ENCODE peak calls at places on chromosomes 13 and 19, in nine cellular contexts. One of them, this sample, is unnamed.

GRCh38 chr13:37899753-37900152 is 30.2 kb upstream of the TRPC4 start:
- DNase-seq in AG10803: no peak
- DNase-seq in foreskin fibroblast: no peak
- DNase-seq in GM12865: no peak
- DNase-seq in HepG2: peak
- DNase-seq in choroid plexus epithelial cell: no peak
- DNase-seq in heart left ventricle: no peak
- DNase-seq in dorsolateral prefrontal cortex: no peak
- DNase-seq in body of pancreas: peak
- DNase-seq in this sample: no peak

GRCh38 chr13:50370303-50370950 is 355.2 kb downstream of the KCNRG start:
- DNase-seq in AG10803: no peak
- DNase-seq in heart left ventricle: no peak
- DNase-seq in dorsolateral prefrontal cortex: no peak
- DNase-seq in body of pancreas: peak
- DNase-seq in GM12865: peak
- DNase-seq in foreskin fibroblast: no peak
- DNase-seq in choroid plexus epithelial cell: no peak
- DNase-seq in HepG2: no peak
- DNase-seq in this sample: no peak

GRCh38 chr13:30364133-30364532 is 56.8 kb upstream of the KATNAL1 start:
- DNase-seq in body of pancreas: no peak
- DNase-seq in choroid plexus epithelial cell: no peak
- DNase-seq in AG10803: no peak
- DNase-seq in HepG2: no peak
- DNase-seq in heart left ventricle: no peak
- DNase-seq in GM12865: no peak
- DNase-seq in foreskin fibroblast: peak
- DNase-seq in dorsolateral prefrontal cortex: no peak
- DNase-seq in this sample: no peak

GRCh38 chr13:113836917-113837553 is 26.8 kb downstream of the GAS6 start:
- DNase-seq in heart left ventricle: peak
- DNase-seq in GM12865: peak
- DNase-seq in body of pancreas: peak
- DNase-seq in HepG2: no peak
- DNase-seq in dorsolateral prefrontal cortex: no peak
- DNase-seq in foreskin fibroblast: peak
- DNase-seq in choroid plexus epithelial cell: peak
- DNase-seq in AG10803: peak
- DNase-seq in this sample: peak

GRCh38 chr13:98405107-98405571 is 171.8 kb downstream of the STK24 start:
- DNase-seq in AG10803: peak
- DNase-seq in heart left ventricle: no peak
- DNase-seq in dorsolateral prefrontal cortex: peak
- DNase-seq in choroid plexus epithelial cell: peak
- DNase-seq in GM12865: no peak
- DNase-seq in body of pancreas: peak
- DNase-seq in foreskin fibroblast: peak
- DNase-seq in HepG2: no peak
- DNase-seq in this sample: no peak

GRCh38 chr13:41613984-41614581 is 156.7 kb downstream of the RGCC start:
- DNase-seq in body of pancreas: peak
- DNase-seq in dorsolateral prefrontal cortex: no peak
- DNase-seq in HepG2: peak
- DNase-seq in heart left ventricle: peak
- DNase-seq in AG10803: peak
- DNase-seq in GM12865: no peak
- DNase-seq in choroid plexus epithelial cell: peak
- DNase-seq in foreskin fibroblast: peak
- DNase-seq in this sample: peak

GRCh38 chr13:31195616-31196015 is 4.2 kb upstream of the B3GLCT start:
- DNase-seq in dorsolateral prefrontal cortex: no peak
- DNase-seq in GM12865: no peak
- DNase-seq in body of pancreas: no peak
- DNase-seq in HepG2: no peak
- DNase-seq in foreskin fibroblast: no peak
- DNase-seq in heart left ventricle: no peak
- DNase-seq in choroid plexus epithelial cell: no peak
- DNase-seq in AG10803: no peak
- DNase-seq in this sample: no peak

GRCh38 chr19:52524086-52524485 is 3.4 kb upstream of the ZNF808 start:
- DNase-seq in choroid plexus epithelial cell: no peak
- DNase-seq in heart left ventricle: no peak
- DNase-seq in HepG2: no peak
- DNase-seq in AG10803: no peak
- DNase-seq in dorsolateral prefrontal cortex: no peak
- DNase-seq in foreskin fibroblast: no peak
- DNase-seq in body of pancreas: no peak
- DNase-seq in GM12865: no peak
- DNase-seq in this sample: no peak

GRCh38 chr13:32107474-32107873 is 75.9 kb downstream of the FRY start:
- DNase-seq in choroid plexus epithelial cell: no peak
- DNase-seq in foreskin fibroblast: no peak
- DNase-seq in heart left ventricle: no peak
- DNase-seq in dorsolateral prefrontal cortex: no peak
- DNase-seq in AG10803: no peak
- DNase-seq in HepG2: no peak
- DNase-seq in body of pancreas: no peak
- DNase-seq in GM12865: no peak
- DNase-seq in this sample: no peak

GRCh38 chr13:84686458-84686857 is 804.2 kb upstream of the SLITRK1 start:
- DNase-seq in heart left ventricle: no peak
- DNase-seq in AG10803: no peak
- DNase-seq in body of pancreas: no peak
- DNase-seq in dorsolateral prefrontal cortex: no peak
- DNase-seq in HepG2: no peak
- DNase-seq in GM12865: no peak
- DNase-seq in choroid plexus epithelial cell: no peak
- DNase-seq in foreskin fibroblast: no peak
- DNase-seq in this sample: no peak

GRCh38 chr13:85610024-85610423 is 189.2 kb downstream of the SLITRK6 start:
- DNase-seq in foreskin fibroblast: no peak
- DNase-seq in dorsolateral prefrontal cortex: no peak
- DNase-seq in body of pancreas: no peak
- DNase-seq in GM12865: no peak
- DNase-seq in heart left ventricle: no peak
- DNase-seq in HepG2: no peak
- DNase-seq in choroid plexus epithelial cell: no peak
- DNase-seq in AG10803: no peak
- DNase-seq in this sample: no peak

GRCh38 chr19:14416743-14417214 is 2.4 kb downstream of the DDX39A start:
- DNase-seq in AG10803: peak
- DNase-seq in choroid plexus epithelial cell: no peak
- DNase-seq in foreskin fibroblast: peak
- DNase-seq in body of pancreas: no peak
- DNase-seq in dorsolateral prefrontal cortex: no peak
- DNase-seq in HepG2: no peak
- DNase-seq in GM12865: peak
- DNase-seq in heart left ventricle: no peak
- DNase-seq in this sample: no peak

DNA sequence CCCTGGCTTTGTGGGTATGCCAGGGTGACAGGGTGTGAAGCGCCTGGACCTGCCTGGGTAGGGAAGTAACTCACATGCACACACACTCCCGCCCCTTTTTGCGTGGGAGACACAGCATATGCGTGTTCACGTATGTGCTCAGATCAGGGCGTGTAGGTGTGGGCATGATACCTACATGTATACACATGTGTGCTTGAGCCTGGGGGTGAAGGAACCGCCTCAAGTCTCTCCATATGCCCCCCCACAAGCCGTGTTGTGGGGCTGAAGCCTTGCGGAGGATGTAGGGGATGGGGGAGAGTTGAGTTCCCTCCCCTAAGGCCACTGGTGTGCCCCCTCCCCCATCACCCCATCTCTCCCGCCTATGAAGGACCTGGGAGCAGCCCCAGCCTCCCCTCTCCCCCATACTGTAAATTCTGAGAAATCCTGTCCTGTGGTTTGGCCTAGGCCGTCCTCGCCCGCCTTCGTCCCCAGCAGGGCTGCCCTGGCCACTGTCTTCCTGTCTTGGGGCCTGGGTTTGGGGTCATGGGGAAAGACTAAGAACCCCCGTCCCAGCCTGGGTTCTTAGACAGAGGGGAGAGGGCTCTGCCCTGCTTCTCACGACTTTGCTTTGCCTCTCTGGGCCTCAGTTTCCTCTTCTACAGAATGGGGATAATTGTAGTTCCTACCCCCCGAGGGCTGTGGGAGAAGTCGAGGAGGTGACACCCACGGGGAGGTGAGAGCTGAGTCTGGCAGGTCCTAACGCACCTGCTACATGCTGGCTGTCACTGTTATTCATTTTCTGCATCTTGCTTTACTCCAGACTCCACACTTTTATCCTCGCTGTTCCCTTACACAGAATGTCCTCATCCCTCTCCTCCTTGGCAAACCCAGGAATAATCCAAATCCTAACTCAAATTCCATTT is 14.3 kb downstream of the ACTL9 start:
- DNase-seq in HepG2: no peak
- DNase-seq in foreskin fibroblast: no peak
- DNase-seq in AG10803: no peak
- DNase-seq in GM12865: no peak
- DNase-seq in dorsolateral prefrontal cortex: no peak
- DNase-seq in choroid plexus epithelial cell: no peak
- DNase-seq in body of pancreas: no peak
- DNase-seq in heart left ventricle: no peak
- DNase-seq in this sample: no peak
- TF ChIP-seq CTCF in HepG2: no peak
- TF ChIP-seq CTCF in foreskin fibroblast: no peak
- TF ChIP-seq CTCF in AG10803: no peak
- TF ChIP-seq CTCF in GM12865: no peak
- TF ChIP-seq CTCF in dorsolateral prefrontal cortex: no peak
- TF ChIP-seq CTCF in choroid plexus epithelial cell: no peak
- TF ChIP-seq CTCF in body of pancreas: no peak
- TF ChIP-seq CTCF in heart left ventricle: no peak
- TF ChIP-seq CTCF in this sample: no peak

GRCh38 chr19:35300340-35300649 is 8.3 kb downstream of the MAG start:
- DNase-seq in GM12865: no peak
- DNase-seq in AG10803: no peak
- DNase-seq in choroid plexus epithelial cell: no peak
- DNase-seq in foreskin fibroblast: no peak
- DNase-seq in heart left ventricle: no peak
- DNase-seq in body of pancreas: no peak
- DNase-seq in dorsolateral prefrontal cortex: no peak
- DNase-seq in HepG2: no peak
- DNase-seq in this sample: no peak
- TF ChIP-seq CTCF in GM12865: no peak
- TF ChIP-seq CTCF in AG10803: no peak
- TF ChIP-seq CTCF in choroid plexus epithelial cell: no peak
- TF ChIP-seq CTCF in foreskin fibroblast: no peak
- TF ChIP-seq CTCF in heart left ventricle: no peak
- TF ChIP-seq CTCF in body of pancreas: no peak
- TF ChIP-seq CTCF in dorsolateral prefrontal cortex: no peak
- TF ChIP-seq CTCF in HepG2: no peak
- TF ChIP-seq CTCF in this sample: no peak

GRCh38 chr13:97133955-97134354 is 88.2 kb upstream of the MBNL2 start:
- DNase-seq in heart left ventricle: no peak
- DNase-seq in foreskin fibroblast: no peak
- DNase-seq in dorsolateral prefrontal cortex: no peak
- DNase-seq in body of pancreas: peak
- DNase-seq in AG10803: no peak
- DNase-seq in GM12865: no peak
- DNase-seq in HepG2: peak
- DNase-seq in choroid plexus epithelial cell: no peak
- DNase-seq in this sample: no peak

GRCh38 chr13:97133554-97133953 is 88.6 kb upstream of the MBNL2 start:
- DNase-seq in HepG2: no peak
- DNase-seq in foreskin fibroblast: no peak
- DNase-seq in heart left ventricle: no peak
- DNase-seq in dorsolateral prefrontal cortex: no peak
- DNase-seq in choroid plexus epithelial cell: no peak
- DNase-seq in GM12865: no peak
- DNase-seq in body of pancreas: no peak
- DNase-seq in AG10803: no peak
- DNase-seq in this sample: no peak

GRCh38 chr13:97139704-97140103 is 82.4 kb upstream of the MBNL2 start:
- DNase-seq in foreskin fibroblast: no peak
- DNase-seq in body of pancreas: no peak
- DNase-seq in AG10803: no peak
- DNase-seq in dorsolateral prefrontal cortex: no peak
- DNase-seq in choroid plexus epithelial cell: no peak
- DNase-seq in heart left ventricle: no peak
- DNase-seq in HepG2: no peak
- DNase-seq in GM12865: no peak
- DNase-seq in this sample: no peak

GRCh38 chr13:97134364-97135095 is 87.6 kb upstream of the MBNL2 start:
- DNase-seq in GM12865: no peak
- DNase-seq in body of pancreas: no peak
- DNase-seq in dorsolateral prefrontal cortex: no peak
- DNase-seq in AG10803: no peak
- DNase-seq in foreskin fibroblast: no peak
- DNase-seq in choroid plexus epithelial cell: peak
- DNase-seq in HepG2: no peak
- DNase-seq in heart left ventricle: no peak
- DNase-seq in this sample: no peak

GRCh38 chr13:97136418-97136817 is 85.7 kb upstream of the MBNL2 start:
- DNase-seq in foreskin fibroblast: no peak
- DNase-seq in heart left ventricle: no peak
- DNase-seq in AG10803: no peak
- DNase-seq in choroid plexus epithelial cell: no peak
- DNase-seq in body of pancreas: no peak
- DNase-seq in dorsolateral prefrontal cortex: no peak
- DNase-seq in GM12865: no peak
- DNase-seq in HepG2: no peak
- DNase-seq in this sample: no peak
- TF ChIP-seq CTCF in foreskin fibroblast: no peak
- TF ChIP-seq CTCF in heart left ventricle: no peak
- TF ChIP-seq CTCF in AG10803: no peak
- TF ChIP-seq CTCF in choroid plexus epithelial cell: no peak
- TF ChIP-seq CTCF in body of pancreas: no peak
- TF ChIP-seq CTCF in dorsolateral prefrontal cortex: no peak
- TF ChIP-seq CTCF in GM12865: no peak
- TF ChIP-seq CTCF in HepG2: no peak
- TF ChIP-seq CTCF in this sample: no peak

DNA sequence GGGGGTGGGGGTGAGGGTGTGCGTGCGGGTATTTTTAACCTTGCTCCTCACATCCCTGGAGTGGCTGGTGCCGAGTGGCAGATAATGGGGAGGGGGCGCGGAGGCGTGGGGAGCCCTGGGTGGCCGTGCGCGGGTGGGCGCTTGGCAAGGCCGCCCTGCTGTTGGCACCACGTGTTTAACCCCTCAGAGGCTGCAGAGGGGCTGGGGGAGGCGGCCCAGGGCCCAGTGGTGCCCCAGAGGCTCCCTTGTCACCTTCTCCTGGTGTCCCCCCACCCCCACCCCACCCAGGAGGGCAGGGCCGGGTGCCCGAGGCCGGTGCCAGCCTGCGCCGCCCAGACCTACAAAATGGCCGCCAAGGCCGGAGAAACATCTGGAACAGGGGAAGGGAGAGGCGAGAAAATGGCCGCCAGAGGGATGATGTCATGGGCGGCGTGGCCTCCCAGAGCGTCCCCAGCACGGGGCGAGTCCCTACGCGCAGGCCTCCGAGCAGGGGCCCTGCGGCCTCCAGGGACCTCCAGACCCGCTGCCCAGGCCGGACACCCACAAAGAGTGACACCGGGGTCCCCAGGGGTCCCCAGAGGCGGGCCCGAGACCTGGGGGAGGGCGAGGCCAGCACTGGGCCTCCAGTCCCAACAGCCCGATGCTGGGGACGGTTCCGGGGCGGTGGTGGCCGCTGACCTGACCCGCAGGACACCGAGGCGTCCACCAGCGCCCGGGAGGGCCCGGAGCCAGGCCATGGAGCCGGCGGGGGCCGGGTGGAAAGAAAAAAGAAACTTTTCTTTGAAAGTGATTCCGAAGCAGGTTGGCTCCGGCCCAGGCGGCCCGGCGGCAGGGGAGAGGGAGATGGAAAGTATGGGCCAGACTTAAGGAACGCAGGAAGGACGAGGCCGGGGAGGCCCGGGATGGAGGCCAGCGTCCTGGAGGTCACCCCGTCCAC is 38.2 kb downstream of the NFIC start:
- DNase-seq in heart left ventricle: peak
- DNase-seq in foreskin fibroblast: peak
- DNase-seq in HepG2: no peak
- DNase-seq in body of pancreas: peak
- DNase-seq in GM12865: no peak
- DNase-seq in AG10803: peak
- DNase-seq in choroid plexus epithelial cell: peak
- DNase-seq in dorsolateral prefrontal cortex: peak
- DNase-seq in this sample: peak
- TF ChIP-seq CTCF in heart left ventricle: no peak
- TF ChIP-seq CTCF in foreskin fibroblast: no peak
- TF ChIP-seq CTCF in HepG2: no peak
- TF ChIP-seq CTCF in body of pancreas: no peak
- TF ChIP-seq CTCF in GM12865: no peak
- TF ChIP-seq CTCF in AG10803: no peak
- TF ChIP-seq CTCF in choroid plexus epithelial cell: no peak
- TF ChIP-seq CTCF in dorsolateral prefrontal cortex: no peak
- TF ChIP-seq CTCF in this sample: no peak